ENCODE peak calls at places on chromosome 9, in five cellular contexts. One of them, this sample, is unnamed.

GRCh38 chr9:6413365-6414263 is 615 bp downstream of the UHRF2 start:
- DNase-seq in A172: no peak
- DNase-seq in stimulated activated CD4-positive, alpha-beta T cell treated with anti-CD3 and anti-CD28 coated beads, Interleukin-1b, Interleukin-23, amount 100 ng/mL, for 24 hours: peak
- DNase-seq in NCI-H2081: peak
- DNase-seq in Right ventricle myocardium inferior: peak
- DNase-seq in this sample: no peak

GRCh38 chr9:94808926-94809700 is 82.6 kb downstream of the AOPEP start:
- DNase-seq in A172: no peak
- DNase-seq in stimulated activated CD4-positive, alpha-beta T cell treated with anti-CD3 and anti-CD28 coated beads, Interleukin-1b, Interleukin-23, amount 100 ng/mL, for 24 hours: no peak
- DNase-seq in NCI-H2081: no peak
- DNase-seq in Right ventricle myocardium inferior: no peak
- DNase-seq in this sample: no peak

GRCh38 chr9:108049671-108050494 is 560.3 kb upstream of the KLF4 start:
- DNase-seq in A172: no peak
- DNase-seq in stimulated activated CD4-positive, alpha-beta T cell treated with anti-CD3 and anti-CD28 coated beads, Interleukin-1b, Interleukin-23, amount 100 ng/mL, for 24 hours: no peak
- DNase-seq in NCI-H2081: no peak
- DNase-seq in Right ventricle myocardium inferior: no peak
- DNase-seq in this sample: no peak

GRCh38 chr9:75993434-75993833 is 103.0 kb downstream of the PCSK5 start:
- DNase-seq in A172: peak
- DNase-seq in stimulated activated CD4-positive, alpha-beta T cell treated with anti-CD3 and anti-CD28 coated beads, Interleukin-1b, Interleukin-23, amount 100 ng/mL, for 24 hours: no peak
- DNase-seq in NCI-H2081: no peak
- DNase-seq in Right ventricle myocardium inferior: no peak
- DNase-seq in this sample: no peak

GRCh38 chr9:109579191-109579948 is 81.3 kb upstream of the PTPN3 start:
- DNase-seq in A172: no peak
- DNase-seq in stimulated activated CD4-positive, alpha-beta T cell treated with anti-CD3 and anti-CD28 coated beads, Interleukin-1b, Interleukin-23, amount 100 ng/mL, for 24 hours: no peak
- DNase-seq in NCI-H2081: no peak
- DNase-seq in Right ventricle myocardium inferior: no peak
- DNase-seq in this sample: no peak

GRCh38 chr9:110048976-110049698 is 158.8 kb downstream of the C9orf152 start:
- DNase-seq in A172: no peak
- DNase-seq in stimulated activated CD4-positive, alpha-beta T cell treated with anti-CD3 and anti-CD28 coated beads, Interleukin-1b, Interleukin-23, amount 100 ng/mL, for 24 hours: no peak
- DNase-seq in NCI-H2081: no peak
- DNase-seq in Right ventricle myocardium inferior: no peak
- DNase-seq in this sample: peak

GRCh38 chr9:82332018-82332773 is 343.6 kb downstream of the SPATA31D1 start:
- DNase-seq in A172: peak
- DNase-seq in stimulated activated CD4-positive, alpha-beta T cell treated with anti-CD3 and anti-CD28 coated beads, Interleukin-1b, Interleukin-23, amount 100 ng/mL, for 24 hours: no peak
- DNase-seq in NCI-H2081: no peak
- DNase-seq in Right ventricle myocardium inferior: no peak
- DNase-seq in this sample: no peak

GRCh38 chr9:124489974-124490373 is 17.2 kb downstream of the NR5A1 start:
- DNase-seq in A172: no peak
- DNase-seq in stimulated activated CD4-positive, alpha-beta T cell treated with anti-CD3 and anti-CD28 coated beads, Interleukin-1b, Interleukin-23, amount 100 ng/mL, for 24 hours: no peak
- DNase-seq in NCI-H2081: no peak
- DNase-seq in Right ventricle myocardium inferior: no peak
- DNase-seq in this sample: no peak

GRCh38 chr9:4119778-4120554 is 179.9 kb downstream of the GLIS3 start:
- DNase-seq in A172: no peak
- DNase-seq in stimulated activated CD4-positive, alpha-beta T cell treated with anti-CD3 and anti-CD28 coated beads, Interleukin-1b, Interleukin-23, amount 100 ng/mL, for 24 hours: no peak
- DNase-seq in NCI-H2081: no peak
- DNase-seq in Right ventricle myocardium inferior: no peak
- DNase-seq in this sample: no peak

GRCh38 chr9:26462213-26462612 is 430.4 kb downstream of the CAAP1 start:
- DNase-seq in A172: no peak
- DNase-seq in stimulated activated CD4-positive, alpha-beta T cell treated with anti-CD3 and anti-CD28 coated beads, Interleukin-1b, Interleukin-23, amount 100 ng/mL, for 24 hours: no peak
- DNase-seq in NCI-H2081: no peak
- DNase-seq in Right ventricle myocardium inferior: no peak
- DNase-seq in this sample: no peak

GRCh38 chr9:95181226-95181818 is 136.2 kb downstream of the FANCC start:
- DNase-seq in A172: no peak
- DNase-seq in stimulated activated CD4-positive, alpha-beta T cell treated with anti-CD3 and anti-CD28 coated beads, Interleukin-1b, Interleukin-23, amount 100 ng/mL, for 24 hours: no peak
- DNase-seq in NCI-H2081: no peak
- DNase-seq in Right ventricle myocardium inferior: no peak
- DNase-seq in this sample: no peak

GRCh38 chr9:136955943-136956335 is 3.9 kb downstream of the LCN12 start:
- DNase-seq in A172: no peak
- DNase-seq in stimulated activated CD4-positive, alpha-beta T cell treated with anti-CD3 and anti-CD28 coated beads, Interleukin-1b, Interleukin-23, amount 100 ng/mL, for 24 hours: no peak
- DNase-seq in NCI-H2081: no peak
- DNase-seq in Right ventricle myocardium inferior: peak
- DNase-seq in this sample: no peak

GRCh38 chr9:88230612-88231011 is 92.3 kb upstream of the SPATA31C2 start:
- DNase-seq in A172: peak
- DNase-seq in stimulated activated CD4-positive, alpha-beta T cell treated with anti-CD3 and anti-CD28 coated beads, Interleukin-1b, Interleukin-23, amount 100 ng/mL, for 24 hours: no peak
- DNase-seq in NCI-H2081: no peak
- DNase-seq in Right ventricle myocardium inferior: no peak
- DNase-seq in this sample: no peak

GRCh38 chr9:69391946-69392345 is 66.9 kb downstream of the ENTREP1 start:
- DNase-seq in A172: no peak
- DNase-seq in stimulated activated CD4-positive, alpha-beta T cell treated with anti-CD3 and anti-CD28 coated beads, Interleukin-1b, Interleukin-23, amount 100 ng/mL, for 24 hours: no peak
- DNase-seq in NCI-H2081: no peak
- DNase-seq in Right ventricle myocardium inferior: no peak
- DNase-seq in this sample: no peak

GRCh38 chr9:69171517-69171916 is 2.6 kb upstream of the TJP2 start:
- DNase-seq in A172: no peak
- DNase-seq in stimulated activated CD4-positive, alpha-beta T cell treated with anti-CD3 and anti-CD28 coated beads, Interleukin-1b, Interleukin-23, amount 100 ng/mL, for 24 hours: no peak
- DNase-seq in NCI-H2081: no peak
- DNase-seq in Right ventricle myocardium inferior: no peak
- DNase-seq in this sample: no peak

GRCh38 chr9:129823934-129824601 is at the start of gene TOR1A:
- DNase-seq in A172: peak
- DNase-seq in stimulated activated CD4-positive, alpha-beta T cell treated with anti-CD3 and anti-CD28 coated beads, Interleukin-1b, Interleukin-23, amount 100 ng/mL, for 24 hours: peak
- DNase-seq in NCI-H2081: peak
- DNase-seq in Right ventricle myocardium inferior: peak
- DNase-seq in this sample: peak

GRCh38 chr9:126558051-126558665 is 55.6 kb upstream of the LMX1B start:
- DNase-seq in A172: peak
- DNase-seq in stimulated activated CD4-positive, alpha-beta T cell treated with anti-CD3 and anti-CD28 coated beads, Interleukin-1b, Interleukin-23, amount 100 ng/mL, for 24 hours: peak
- DNase-seq in NCI-H2081: peak
- DNase-seq in Right ventricle myocardium inferior: no peak
- DNase-seq in this sample: peak

GRCh38 chr9:17995031-17995430 is 416.2 kb downstream of the SH3GL2 start:
- DNase-seq in A172: no peak
- DNase-seq in stimulated activated CD4-positive, alpha-beta T cell treated with anti-CD3 and anti-CD28 coated beads, Interleukin-1b, Interleukin-23, amount 100 ng/mL, for 24 hours: no peak
- DNase-seq in NCI-H2081: no peak
- DNase-seq in Right ventricle myocardium inferior: no peak
- DNase-seq in this sample: no peak

GRCh38 chr9:121369595-121370265 is at the start of gene STOM:
- DNase-seq in A172: peak
- DNase-seq in stimulated activated CD4-positive, alpha-beta T cell treated with anti-CD3 and anti-CD28 coated beads, Interleukin-1b, Interleukin-23, amount 100 ng/mL, for 24 hours: no peak
- DNase-seq in NCI-H2081: no peak
- DNase-seq in Right ventricle myocardium inferior: peak
- DNase-seq in this sample: no peak

GRCh38 chr9:2826291-2826690 is 17.6 kb downstream of the PUM3 start:
- DNase-seq in A172: no peak
- DNase-seq in stimulated activated CD4-positive, alpha-beta T cell treated with anti-CD3 and anti-CD28 coated beads, Interleukin-1b, Interleukin-23, amount 100 ng/mL, for 24 hours: no peak
- DNase-seq in NCI-H2081: no peak
- DNase-seq in Right ventricle myocardium inferior: no peak
- DNase-seq in this sample: no peak

GRCh38 chr9:1207681-1208080 is 157.5 kb downstream of the DMRT2 start:
- DNase-seq in A172: peak
- DNase-seq in stimulated activated CD4-positive, alpha-beta T cell treated with anti-CD3 and anti-CD28 coated beads, Interleukin-1b, Interleukin-23, amount 100 ng/mL, for 24 hours: no peak
- DNase-seq in NCI-H2081: no peak
- DNase-seq in Right ventricle myocardium inferior: no peak
- DNase-seq in this sample: no peak

GRCh38 chr9:117722108-117722761 is 18.0 kb downstream of the TLR4 start:
- DNase-seq in A172: no peak
- DNase-seq in stimulated activated CD4-positive, alpha-beta T cell treated with anti-CD3 and anti-CD28 coated beads, Interleukin-1b, Interleukin-23, amount 100 ng/mL, for 24 hours: no peak
- DNase-seq in NCI-H2081: no peak
- DNase-seq in Right ventricle myocardium inferior: no peak
- DNase-seq in this sample: no peak

GRCh38 chr9:114311571-114312512 is 11.1 kb upstream of the ORM1 start:
- DNase-seq in A172: no peak
- DNase-seq in stimulated activated CD4-positive, alpha-beta T cell treated with anti-CD3 and anti-CD28 coated beads, Interleukin-1b, Interleukin-23, amount 100 ng/mL, for 24 hours: no peak
- DNase-seq in NCI-H2081: no peak
- DNase-seq in Right ventricle myocardium inferior: no peak
- DNase-seq in this sample: no peak

GRCh38 chr9:95239071-95239470 is 78.4 kb downstream of the FANCC start:
- DNase-seq in A172: no peak
- DNase-seq in stimulated activated CD4-positive, alpha-beta T cell treated with anti-CD3 and anti-CD28 coated beads, Interleukin-1b, Interleukin-23, amount 100 ng/mL, for 24 hours: no peak
- DNase-seq in NCI-H2081: no peak
- DNase-seq in Right ventricle myocardium inferior: no peak
- DNase-seq in this sample: no peak

GRCh38 chr9:113886471-113886870 is 10.4 kb downstream of the ZNF618 start:
- DNase-seq in A172: no peak
- DNase-seq in stimulated activated CD4-positive, alpha-beta T cell treated with anti-CD3 and anti-CD28 coated beads, Interleukin-1b, Interleukin-23, amount 100 ng/mL, for 24 hours: no peak
- DNase-seq in NCI-H2081: no peak
- DNase-seq in Right ventricle myocardium inferior: no peak
- DNase-seq in this sample: no peak

GRCh38 chr9:95572370-95573151 is 55.8 kb upstream of the PTCH1 start:
- DNase-seq in A172: no peak
- DNase-seq in stimulated activated CD4-positive, alpha-beta T cell treated with anti-CD3 and anti-CD28 coated beads, Interleukin-1b, Interleukin-23, amount 100 ng/mL, for 24 hours: no peak
- DNase-seq in NCI-H2081: no peak
- DNase-seq in Right ventricle myocardium inferior: no peak
- DNase-seq in this sample: no peak

GRCh38 chr9:115957571-115957970 is 196.0 kb upstream of the PAPPA start:
- DNase-seq in A172: no peak
- DNase-seq in stimulated activated CD4-positive, alpha-beta T cell treated with anti-CD3 and anti-CD28 coated beads, Interleukin-1b, Interleukin-23, amount 100 ng/mL, for 24 hours: no peak
- DNase-seq in NCI-H2081: no peak
- DNase-seq in Right ventricle myocardium inferior: no peak
- DNase-seq in this sample: no peak